ENCODE peak calls at places on chromosomes 6 and 20, in six cellular contexts. S is nucleus accumbens, R is H4, D is GOT3, O is ELF-1, V is pancreas. G is an unnamed sample.
A peak's percentile ranks its signal among the peaks of the same experiment; 100 is the strongest.

GRCh38 chr6:139679516-139680179 is 305.2 kb upstream of the CITED2 start:
- DNase-seq in O (no peak), D (no peak), V (no peak), R (no peak), S (no peak), G (no peak)

GRCh38 chr20:54794874-54795273 is 319.5 kb downstream of the DOK5 start:
- DNase-seq in S (no peak), O (no peak), D (no peak), R (no peak), V (no peak), G (no peak)

GRCh38 chr20:1860446-1860845 is 34.8 kb upstream of the SIRPA start:
- DNase-seq in S (no peak), V (no peak), O (peak; percentile 51), R (no peak), D (no peak), G (no peak)

GRCh38 chr20:1855113-1855512 is 40.1 kb upstream of the SIRPA start:
- DNase-seq in R (no peak), V (no peak), D (no peak), O (no peak), S (no peak), G (no peak)

GRCh38 chr6:49909508-49910047 is 43.2 kb upstream of the CRISP1 start:
- DNase-seq in O (no peak), V (no peak), S (no peak), D (no peak), R (no peak), G (no peak)

GRCh38 chr6:41371461-41371991 is 36.1 kb downstream of the NCR2 start:
- DNase-seq in S (no peak), D (no peak), V (peak; percentile 34), O (peak; percentile 70), R (no peak), G (no peak)

GRCh38 chr6:6392214-6393068 is 72.0 kb upstream of the F13A1 start:
- DNase-seq in R (no peak), O (no peak), V (no peak), D (no peak), S (no peak), G (no peak)

GRCh38 chr6:135182993-135183531 is 2.0 kb downstream of the MYB start:
- DNase-seq in O (peak; percentile 50), S (no peak), V (peak; percentile 28), D (no peak), R (no peak), G (no peak)

GRCh38 chr6:110828396-110828795 is 13.1 kb upstream of the CDK19 start:
- DNase-seq in D (no peak), V (no peak), S (no peak), R (no peak), O (no peak), G (no peak)

GRCh38 chr6:137297887-137298286 is 78.7 kb upstream of the IFNGR1 start:
- DNase-seq in V (no peak), S (no peak), R (no peak), O (peak; percentile 80), D (no peak), G (no peak)

GRCh38 chr6:11738681-11739375 is 39.8 kb downstream of the ADTRP start:
- DNase-seq in V (no peak), D (no peak), O (no peak), S (no peak), R (no peak), G (no peak)

GRCh38 chr6:112470396-112470795 is 123.3 kb downstream of the RFPL4B start:
- DNase-seq in O (no peak), S (no peak), R (no peak), V (no peak), D (no peak), G (no peak)

GRCh38 chr6:17768388-17768787 is 61.7 kb upstream of the NUP153 start:
- DNase-seq in S (no peak), O (peak; percentile 19), V (no peak), R (no peak), D (no peak), G (no peak)

GRCh38 chr20:35320396-35321126 is 28.3 kb upstream of the FAM83C start:
- DNase-seq in D (no peak), V (no peak), R (peak; percentile 64), S (no peak), O (peak; percentile 48), G (no peak)

GRCh38 chr20:9331707-9332435 is 182.5 kb upstream of the LAMP5 start:
- DNase-seq in D (no peak), O (peak; percentile 36), S (no peak), V (no peak), R (no peak), G (no peak)

GRCh38 chr20:63748356-63749270 is 9.0 kb downstream of the SLC2A4RG start:
- DNase-seq in D (no peak), V (peak; percentile 54), O (no peak), S (no peak), R (no peak), G (no peak)

GRCh38 chr6:126341126-126341525 is 1.2 kb downstream of the CENPW start:
- DNase-seq in D (no peak), R (no peak), V (no peak), S (no peak), O (no peak), G (no peak)

GRCh38 chr6:53794073-53794719 is 609 bp upstream of the LRRC1 start:
- DNase-seq in S (peak; percentile 79), V (peak; percentile 60), O (peak; percentile 70), R (peak; percentile 78), D (peak; percentile 39), G (peak; percentile 77)

GRCh38 chr6:106847116-106847515 is 127.4 kb downstream of the CD24 start:
- DNase-seq in D (no peak), S (no peak), V (no peak), O (no peak), R (no peak), G (no peak)

GRCh38 chr6:3053231-3053508 is 15.1 kb upstream of the RIPK1 start:
- DNase-seq in O (no peak), R (no peak), D (no peak), S (no peak), V (no peak), G (no peak)

GRCh38 chr6:73655341-73655917 is 1.6 kb upstream of the SLC17A5 start:
- DNase-seq in D (no peak), V (no peak), R (no peak), S (no peak), O (no peak), G (no peak)

GRCh38 chr20:17735206-17735804 is 35.5 kb downstream of the BANF2 start:
- DNase-seq in V (no peak), D (no peak), S (no peak), O (peak; percentile 47), R (no peak), G (no peak)

GRCh38 chr20:16007978-16008377 is 565.3 kb downstream of the KIF16B start:
- DNase-seq in S (no peak), V (no peak), R (peak; percentile 70), D (no peak), O (no peak), G (no peak)

GRCh38 chr6:26195924-26196845 is 109.0 kb downstream of the HFE start:
- DNase-seq in O (peak; percentile 71), S (no peak), V (no peak), D (no peak), R (peak; percentile 25), G (no peak)

GRCh38 chr6:56749632-56750151 is 107.0 kb upstream of the DST start:
- DNase-seq in V (no peak), D (no peak), R (peak; percentile 79), S (no peak), O (no peak), G (no peak)

GRCh38 chr6:136550330-136551071 is at the start of gene MAP7:
- DNase-seq in R (peak; percentile 11), D (no peak), S (no peak), O (peak; percentile 94), V (peak; percentile 97), G (no peak)

GRCh38 chr20:13468166-13468565 is 170.6 kb downstream of the TASP1 start:
- DNase-seq in S (no peak), V (no peak), R (no peak), D (no peak), O (no peak), G (no peak)

GRCh38 chr6:34063641-34064040 is 82.2 kb downstream of the GRM4 start:
- DNase-seq in D (no peak), S (no peak), V (no peak), O (no peak), R (no peak), G (no peak)

GRCh38 chr6:38612386-38612965 is 27.3 kb downstream of the BTBD9 start:
- DNase-seq in D (no peak), V (no peak), R (no peak), S (no peak), O (no peak), G (no peak)

GRCh38 chr6:95790787-95791186 is 213.5 kb downstream of the MANEA start:
- DNase-seq in O (no peak), V (no peak), R (no peak), D (no peak), S (no peak), G (no peak)

GRCh38 chr20:48202774-48203173 is 417.5 kb upstream of the SULF2 start:
- DNase-seq in V (no peak), R (no peak), O (no peak), D (no peak), S (no peak), G (no peak)